ENCODE peak calls at places on chromosomes 16 and 17, in seven cellular contexts. U, L, R, Q, B, T and X are unnamed samples.

GRCh38 chr17:55394357-55395021 is 27.1 kb downstream of the MMD start:
- DNase-seq in U (no peak), L (no peak), R (no peak), Q (no peak), B (no peak), T (no peak), X (no peak)

GRCh38 chr17:72614871-72615626 is 477.4 kb downstream of the SLC39A11 start:
- DNase-seq in U (no peak), L (peak), R (no peak), Q (peak), B (no peak), T (peak), X (no peak)

GRCh38 chr17:286571-286970 is 66.0 kb downstream of the RPH3AL start:
- DNase-seq in U (peak), L (no peak), R (no peak), Q (no peak), B (no peak), T (no peak), X (no peak)

GRCh38 chr16:86392751-86393150 is 117.6 kb upstream of the FOXF1 start:
- DNase-seq in U (no peak), L (no peak), R (no peak), Q (no peak), B (no peak), T (peak), X (no peak)

GRCh38 chr16:86073103-86073625 is 174.2 kb downstream of the IRF8 start:
- DNase-seq in U (peak), L (no peak), R (no peak), Q (no peak), B (no peak), T (no peak), X (no peak)

GRCh38 chr16:10971560-10971961 is 27.2 kb downstream of the CLEC16A start:
- DNase-seq in U (no peak), L (peak), R (no peak), Q (peak), B (peak), T (peak), X (no peak)

GRCh38 chr17:182164-182751 is 808 bp upstream of the DOC2B start:
- DNase-seq in U (no peak), L (no peak), R (no peak), Q (no peak), B (no peak), T (no peak), X (no peak)

GRCh38 chr17:82649501-82650261 is 1.4 kb upstream of the WDR45B start:
- DNase-seq in U (no peak), L (no peak), R (no peak), Q (no peak), B (no peak), T (no peak), X (no peak)

GRCh38 chr16:56355786-56356275 is 69.5 kb downstream of the AMFR start:
- DNase-seq in U (peak), L (no peak), R (no peak), Q (peak), B (no peak), T (no peak), X (no peak)

GRCh38 chr17:80619535-80620235 is 75.0 kb downstream of the RPTOR start:
- DNase-seq in U (no peak), L (peak), R (no peak), Q (peak), B (no peak), T (peak), X (no peak)

GRCh38 chr17:205176-205538 is 23.7 kb upstream of the DOC2B start:
- DNase-seq in U (peak), L (no peak), R (no peak), Q (no peak), B (no peak), T (no peak), X (no peak)

GRCh38 chr17:82399030-82399429 is 19.1 kb upstream of the HEXD start:
- DNase-seq in U (peak), L (no peak), R (no peak), Q (peak), B (no peak), T (peak), X (no peak)

GRCh38 chr17:17152385-17152784 is 53.7 kb downstream of the PLD6 start:
- DNase-seq in U (no peak), L (no peak), R (no peak), Q (no peak), B (no peak), T (no peak), X (no peak)

GRCh38 chr17:9199474-9200196 is 178.3 kb downstream of the NTN1 start:
- DNase-seq in U (no peak), L (no peak), R (no peak), Q (no peak), B (no peak), T (no peak), X (no peak)

GRCh38 chr17:79838541-79839274 is 532 bp downstream of the CBX4 start:
- DNase-seq in U (peak), L (peak), R (peak), Q (peak), B (peak), T (peak), X (no peak)

GRCh38 chr17:55783684-55784245 is 32.9 kb downstream of the PCTP start:
- DNase-seq in U (peak), L (no peak), R (no peak), Q (peak), B (no peak), T (no peak), X (no peak)

GRCh38 chr16:28304214-28304613 is 11.9 kb downstream of the SBK1 start:
- DNase-seq in U (no peak), L (no peak), R (no peak), Q (peak), B (no peak), T (peak), X (no peak)

GRCh38 chr17:7004398-7005253 is 7.8 kb upstream of the RNASEK start:
- DNase-seq in U (no peak), L (peak), R (no peak), Q (peak), B (peak), T (no peak), X (no peak)

GRCh38 chr17:44785921-44786320 is 27.1 kb downstream of the ADAM11 start:
- DNase-seq in U (no peak), L (no peak), R (no peak), Q (no peak), B (no peak), T (no peak), X (no peak)

GRCh38 chr16:4209657-4210056 is 32.2 kb downstream of the SRL start:
- DNase-seq in U (no peak), L (no peak), R (no peak), Q (no peak), B (no peak), T (no peak), X (no peak)

GRCh38 chr16:80909720-80910119 is 97.0 kb downstream of the CMC2 start:
- DNase-seq in U (no peak), L (no peak), R (no peak), Q (no peak), B (no peak), T (no peak), X (no peak)

GRCh38 chr17:226108-226772 is 44.8 kb upstream of the DOC2B start:
- DNase-seq in U (peak), L (no peak), R (no peak), Q (no peak), B (no peak), T (no peak), X (no peak)

DNA sequence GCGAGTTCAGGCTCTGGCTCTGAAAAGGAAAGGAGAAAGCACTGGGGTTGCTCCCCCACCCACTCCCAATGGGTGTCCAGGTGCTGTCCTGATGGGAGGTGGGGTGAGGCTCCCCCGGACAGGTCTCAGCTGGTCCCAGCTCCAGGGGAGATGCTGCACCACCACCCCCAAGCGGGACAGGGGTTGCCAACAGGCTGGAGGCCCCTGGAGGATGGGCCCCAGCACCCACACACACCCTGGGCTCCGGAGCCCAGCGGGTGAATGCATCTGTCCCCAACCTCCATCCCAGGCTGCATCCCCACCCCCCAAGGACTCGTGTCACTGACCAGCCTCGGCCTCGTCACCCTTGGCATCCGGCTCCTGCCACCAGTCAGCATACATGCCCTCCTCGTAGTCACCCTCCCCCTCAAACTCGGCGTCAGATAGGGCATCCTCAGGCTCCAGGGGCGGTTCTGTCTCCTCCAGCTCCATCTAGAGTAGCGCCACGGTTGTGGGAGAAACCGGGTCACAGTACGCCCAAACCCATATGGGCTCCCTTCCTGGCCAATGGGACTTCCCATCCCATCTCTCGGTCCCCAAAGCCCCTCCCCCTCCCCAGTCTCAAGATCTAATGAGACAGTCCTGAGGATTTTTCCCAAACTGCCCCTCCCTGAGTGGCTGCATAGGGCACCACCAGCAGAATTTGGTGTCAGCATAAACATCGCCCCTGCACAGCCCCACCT is 8.6 kb downstream of the P3H4 start:
- DNase-seq in U (no peak), L (no peak), R (no peak), Q (no peak), B (no peak), T (no peak), X (no peak)
- H3K4me3 ChIP-seq in U (no peak), L (no peak), R (no peak), Q (no peak), B (no peak), T (no peak), X (no peak)

GRCh38 chr17:1315409-1315808 is 35.9 kb downstream of the TRARG1 start:
- DNase-seq in U (no peak), L (no peak), R (no peak), Q (no peak), B (no peak), T (no peak), X (no peak)
- H3K4me3 ChIP-seq in U (no peak), L (no peak), R (no peak), Q (no peak), B (no peak), T (no peak), X (no peak)

GRCh38 chr16:85006639-85007038 is 4.7 kb downstream of the ZDHHC7 start:
- DNase-seq in U (peak), L (no peak), R (no peak), Q (no peak), B (no peak), T (peak), X (no peak)
- H3K4me3 ChIP-seq in U (no peak), L (no peak), R (no peak), Q (no peak), B (no peak), T (no peak), X (no peak)

GRCh38 chr17:78340183-78340955 is 19.5 kb downstream of the SOCS3 start:
- DNase-seq in U (no peak), L (no peak), R (no peak), Q (no peak), B (no peak), T (no peak), X (no peak)

GRCh38 chr17:78342438-78343098 is 17.3 kb downstream of the SOCS3 start:
- DNase-seq in U (peak), L (peak), R (no peak), Q (peak), B (no peak), T (peak), X (no peak)

GRCh38 chr17:78343433-78344201 is 16.3 kb downstream of the SOCS3 start:
- DNase-seq in U (no peak), L (no peak), R (peak), Q (no peak), B (peak), T (no peak), X (no peak)

GRCh38 chr17:78343099-78343432 is 16.8 kb downstream of the SOCS3 start:
- DNase-seq in U (peak), L (peak), R (no peak), Q (peak), B (no peak), T (peak), X (no peak)

GRCh38 chr17:78341559-78342437 is 18.1 kb downstream of the SOCS3 start:
- DNase-seq in U (peak), L (peak), R (no peak), Q (peak), B (no peak), T (peak), X (no peak)
- H3K4me3 ChIP-seq in U (no peak), L (peak), R (peak), Q (peak), B (no peak), T (peak), X (peak)

DNA sequence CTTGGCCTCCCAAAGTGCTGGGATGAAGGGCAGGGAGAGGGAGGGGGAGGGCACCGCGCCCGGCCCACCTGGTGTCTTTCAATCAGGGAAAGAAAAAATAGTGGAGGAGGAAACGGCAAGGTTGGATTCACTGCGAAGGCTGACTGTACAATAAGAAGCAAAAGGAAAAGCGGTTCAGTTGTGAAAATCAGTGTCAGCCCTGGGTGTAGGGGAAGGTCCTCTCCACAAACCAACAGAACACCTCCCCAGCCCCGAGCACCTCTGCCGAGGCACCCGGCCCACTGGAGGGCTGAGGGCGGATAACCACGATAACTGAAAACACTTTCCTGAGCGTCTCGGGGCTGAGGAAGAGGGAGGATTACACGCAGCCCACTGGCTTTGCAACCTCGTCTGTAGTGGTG is 1.4 kb upstream of the SPG7 start:
- DNase-seq in U (no peak), L (no peak), R (no peak), Q (no peak), B (peak), T (no peak), X (no peak)
- H3K4me3 ChIP-seq in U (no peak), L (peak), R (peak), Q (peak), B (peak), T (peak), X (peak)